ENCODE peak calls at places on chromosomes 12 and 14, in five cellular contexts. X is hepatocyte, I is neural progenitor cell, E is OCI-LY7, F is GM23338. S is an unnamed sample.
A peak's percentile ranks its signal among the peaks of the same experiment; 100 is the strongest.

GRCh38 chr12:93115198-93115601 is 186.1 kb upstream of the EEA1 start:
- DNase-seq in X (no peak), I (no peak), E (no peak), F (no peak), S (no peak)

GRCh38 chr14:23561259-23561658 is 5.2 kb downstream of the THTPA start:
- DNase-seq in X (no peak), I (no peak), E (no peak), F (no peak), S (no peak)

GRCh38 chr12:4307593-4308333 is 13.2 kb upstream of the TIGAR start:
- DNase-seq in X (peak; percentile 92), I (peak; percentile 90), E (peak; percentile 33), F (peak; percentile 95), S (peak; percentile 83)

GRCh38 chr14:77989441-77989891 is 180.7 kb upstream of the NRXN3 start:
- DNase-seq in X (no peak), I (peak; percentile 25), E (no peak), F (no peak), S (no peak)

GRCh38 chr12:67069451-67070306 is 199.5 kb upstream of the CAND1 start:
- DNase-seq in X (peak; percentile 73), I (peak; percentile 87), E (peak; percentile 55), F (peak; percentile 87), S (peak; percentile 50)

GRCh38 chr12:5280091-5280490 is 151.8 kb upstream of the NTF3 start:
- DNase-seq in X (no peak), I (no peak), E (no peak), F (no peak), S (no peak)

GRCh38 chr12:26359576-26359975 is 164.2 kb downstream of the SSPN start:
- DNase-seq in X (no peak), I (no peak), E (no peak), F (no peak), S (no peak)

GRCh38 chr12:26124491-26125450 is at the start of gene BHLHE41:
- DNase-seq in X (peak; percentile 78), I (peak; percentile 76), E (no peak), F (peak; percentile 93), S (peak; percentile 93)

GRCh38 chr14:81384900-81385299 is 15.2 kb downstream of the STON2 start:
- DNase-seq in X (no peak), I (peak; percentile 7), E (no peak), F (no peak), S (peak; percentile 62)

GRCh38 chr12:123571343-123571813 is 13.0 kb upstream of the TMED2 start:
- DNase-seq in X (peak; percentile 64), I (peak; percentile 34), E (no peak), F (peak; percentile 77), S (peak; percentile 35)

GRCh38 chr12:8697120-8697475 is 693 bp upstream of the RIMKLB start:
- DNase-seq in X (peak; percentile 65), I (peak; percentile 70), E (peak; percentile 62), F (peak; percentile 79), S (no peak)

GRCh38 chr14:90288646-90289355 is 32.4 kb downstream of the PSMC1 start:
- DNase-seq in X (no peak), I (no peak), E (no peak), F (no peak), S (no peak)

GRCh38 chr12:902581-902980 is 46.9 kb downstream of the RAD52 start:
- DNase-seq in X (no peak), I (no peak), E (no peak), F (no peak), S (peak; percentile 38)

GRCh38 chr12:132399092-132400010 is 70.0 kb upstream of the GALNT9 start:
- DNase-seq in X (no peak), I (no peak), E (no peak), F (no peak), S (no peak)

GRCh38 chr14:59771577-59771976 is 99.0 kb downstream of the RTN1 start:
- DNase-seq in X (no peak), I (no peak), E (no peak), F (no peak), S (peak; percentile 55)

GRCh38 chr14:54200726-54201125 is 196.1 kb upstream of the CDKN3 start:
- DNase-seq in X (no peak), I (no peak), E (no peak), F (no peak), S (no peak)

GRCh38 chr14:90815817-90816662 is at the start of gene TTC7B:
- DNase-seq in X (peak; percentile 78), I (peak; percentile 86), E (peak; percentile 20), F (peak; percentile 72), S (peak; percentile 50)

GRCh38 chr14:34063470-34064164 is 112.7 kb upstream of the EGLN3 start:
- DNase-seq in X (peak; percentile 76), I (no peak), E (no peak), F (no peak), S (no peak)

GRCh38 chr14:24098927-24099813 is 5.1 kb downstream of the PCK2 start:
- DNase-seq in X (no peak), I (no peak), E (no peak), F (no peak), S (no peak)

GRCh38 chr12:94386422-94386821 is 73.2 kb downstream of the CEP83 start:
- DNase-seq in X (no peak), I (no peak), E (no peak), F (no peak), S (no peak)

GRCh38 chr12:132282950-132283771 is 46.2 kb downstream of the GALNT9 start:
- DNase-seq in X (no peak), I (no peak), E (peak; percentile 7), F (peak; percentile 51), S (peak; percentile 51)

GRCh38 chr12:31089072-31089471 is 15.4 kb downstream of the DDX11 start:
- DNase-seq in X (no peak), I (no peak), E (no peak), F (no peak), S (no peak)

GRCh38 chr14:25094171-25094907 is 44.4 kb upstream of the STXBP6 start:
- DNase-seq in X (no peak), I (peak; percentile 9), E (no peak), F (peak; percentile 40), S (no peak)

GRCh38 chr12:114406326-114407033 is 536 bp upstream of the TBX5 start:
- DNase-seq in X (no peak), I (peak; percentile 66), E (no peak), F (peak; percentile 33), S (no peak)

GRCh38 chr12:4506430-4506829 is 32.3 kb upstream of the RAD51AP1 start:
- DNase-seq in X (no peak), I (no peak), E (no peak), F (no peak), S (no peak)

GRCh38 chr14:55297611-55298323 is 26.5 kb downstream of the FBXO34 start:
- DNase-seq in X (peak; percentile 60), I (no peak), E (peak; percentile 19), F (peak; percentile 27), S (peak; percentile 72)

GRCh38 chr14:55580401-55581010 is 499 bp downstream of the KTN1 start:
- DNase-seq in X (peak; percentile 71), I (peak; percentile 80), E (peak; percentile 75), F (peak; percentile 45), S (peak; percentile 43)

GRCh38 chr12:58395470-58395869 is 454.1 kb downstream of the ATP23 start:
- DNase-seq in X (no peak), I (no peak), E (no peak), F (no peak), S (peak; percentile 78)

GRCh38 chr14:24665440-24665991 is 31.5 kb upstream of the GZMB start:
- DNase-seq in X (no peak), I (no peak), E (peak; percentile 66), F (no peak), S (no peak)

GRCh38 chr12:114625294-114625851 is 58.6 kb downstream of the TBX3 start:
- DNase-seq in X (peak; percentile 87), I (peak; percentile 83), E (peak; percentile 56), F (peak; percentile 91), S (peak; percentile 74)

DNA sequence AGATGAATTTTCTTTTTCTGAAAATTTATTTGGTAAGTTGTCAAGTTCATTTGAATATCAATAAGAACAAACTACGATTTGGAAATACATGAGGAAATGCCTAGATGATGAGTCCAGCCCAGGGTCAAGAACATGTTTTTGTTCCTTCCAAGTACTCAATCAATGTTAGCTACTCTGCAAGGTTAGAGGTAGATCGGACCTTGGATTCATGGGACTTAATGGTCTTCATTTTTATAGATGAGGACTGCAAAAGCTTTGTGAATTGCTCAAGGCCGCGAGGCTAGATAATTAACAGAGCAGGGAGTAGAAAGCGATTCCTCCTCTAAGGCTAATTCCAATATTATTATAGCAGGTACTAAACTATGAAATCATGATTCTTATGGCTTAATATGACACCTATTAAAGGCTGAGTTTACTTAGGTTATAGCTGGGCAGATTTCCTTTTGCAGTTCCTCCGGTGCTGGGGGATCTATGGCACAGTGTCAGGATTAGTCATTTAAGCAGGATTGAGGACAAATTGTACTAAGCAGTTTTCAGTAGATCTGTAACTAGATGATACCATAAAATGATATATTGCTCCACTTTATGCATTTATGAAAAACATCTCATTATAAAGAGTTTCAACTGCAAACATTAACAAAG is 19.8 kb downstream of the NR1H4 start:
- DNase-seq in X (no peak), I (no peak), E (no peak), F (no peak), S (peak; percentile 21)
- TF ChIP-seq CTCF in X (no peak), I (no peak), E (no peak), F (no peak), S (no peak)

GRCh38 chr14:73833530-73834257 is 17.9 kb upstream of the PTGR2 start:
- DNase-seq in X (peak; percentile 53), I (peak; percentile 23), E (no peak), F (peak; percentile 74), S (no peak)
- TF ChIP-seq EZH2phosphoT487 in X (no peak), I (no peak), E (no peak), F (no peak), S (no peak)

DNA sequence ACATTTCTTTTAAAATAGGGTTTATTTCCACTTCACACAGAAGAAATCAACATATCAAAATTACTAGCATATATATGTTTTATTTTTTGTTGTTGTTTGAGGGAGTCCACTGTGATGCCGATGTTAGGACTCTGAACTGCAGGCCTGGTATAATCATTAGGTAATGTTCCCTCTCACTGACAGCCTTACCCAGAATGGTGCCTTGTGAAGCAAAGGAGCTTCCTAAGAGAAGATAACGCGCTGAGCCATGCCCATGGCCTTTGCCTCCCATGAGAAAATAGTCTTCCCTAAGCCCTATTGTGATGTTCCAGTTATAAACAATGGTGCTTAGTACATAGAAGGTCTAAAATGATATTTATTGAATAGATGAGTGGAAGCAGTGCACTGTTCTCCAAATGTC is 12.0 kb downstream of the GNG2 start:
- DNase-seq in X (no peak), I (no peak), E (no peak), F (no peak), S (no peak)
- TF ChIP-seq CTCF in X (no peak), I (no peak), E (no peak), F (no peak), S (no peak)

DNA sequence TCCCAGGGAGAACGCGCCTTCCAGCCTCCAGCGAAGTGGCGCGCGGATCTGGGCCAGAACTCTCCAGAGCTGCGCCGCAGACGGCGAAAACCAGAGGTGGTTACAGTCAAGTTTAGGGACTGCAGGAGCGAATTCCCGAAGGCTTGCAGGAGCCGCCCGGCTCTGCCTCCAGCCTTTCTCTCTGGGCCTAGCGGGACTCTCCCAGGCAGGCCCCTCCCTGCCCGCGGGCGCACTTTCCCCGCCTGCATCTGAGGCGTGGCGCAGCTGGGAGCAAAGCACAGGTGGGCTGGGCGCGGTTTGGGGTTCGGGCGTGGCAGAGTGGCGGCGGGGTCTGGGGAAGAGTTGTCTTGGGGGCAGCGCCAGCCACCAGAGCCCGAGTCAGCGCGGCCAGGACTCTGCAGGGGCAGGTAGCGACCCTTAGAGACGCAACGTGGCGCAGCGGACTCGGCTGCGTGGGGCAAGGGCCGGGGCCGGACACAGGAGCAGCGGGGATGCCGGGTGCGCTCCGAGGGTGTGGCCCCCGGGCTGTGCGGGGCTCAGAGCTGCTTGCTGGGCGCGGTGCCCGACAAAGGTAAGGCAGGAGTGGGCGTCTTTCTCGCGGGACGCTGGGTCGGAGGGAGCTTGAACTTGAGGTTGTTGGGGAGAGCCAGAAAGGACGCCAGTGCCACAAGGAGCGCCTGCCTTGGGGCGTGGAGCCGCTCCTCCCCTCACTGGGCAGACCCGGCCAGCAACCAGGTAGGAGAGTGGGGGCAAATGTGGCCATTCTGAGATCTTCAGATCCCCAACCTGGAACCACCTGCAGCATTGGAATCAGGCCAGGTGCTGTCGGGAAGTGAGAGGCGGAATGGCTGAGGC is 1126.0 kb downstream of the AACS start:
- DNase-seq in X (peak; percentile 15), I (peak; percentile 64), E (no peak), F (peak; percentile 64), S (no peak)
- TF ChIP-seq EZH2phosphoT487 in X (no peak), I (peak; percentile 21), E (no peak), F (no peak), S (no peak)

S was measured in PC-3.